ENCODE peak calls at places on chromosomes 13 and 19, in seven cellular contexts. X, U, B, N, H, D and E are unnamed samples.
A peak's percentile ranks its signal among the peaks of the same experiment; 100 is the strongest.

GRCh38 chr19:40646564-40647254 is 43.7 kb downstream of the NUMBL start:
- DNase-seq in X (no peak), U (no peak), B (no peak), N (no peak), H (no peak), D (no peak), E (no peak)

GRCh38 chr13:38693641-38694040 is 6.8 kb downstream of the FREM2 start:
- DNase-seq in X (no peak), U (no peak), B (no peak), N (no peak), H (no peak), D (no peak), E (no peak)

GRCh38 chr19:40521276-40521675 is 54.5 kb downstream of the SPTBN4 start:
- DNase-seq in X (no peak), U (no peak), B (no peak), N (peak; percentile 38), H (no peak), D (no peak), E (peak; percentile 8)

GRCh38 chr19:52640916-52641315 is 2.8 kb upstream of the ZNF83 start:
- DNase-seq in X (no peak), U (no peak), B (no peak), N (no peak), H (no peak), D (no peak), E (no peak)

GRCh38 chr13:45055198-45055901 is 65.0 kb upstream of the GTF2F2 start:
- DNase-seq in X (no peak), U (no peak), B (no peak), N (peak; percentile 38), H (peak; percentile 43), D (no peak), E (peak; percentile 12)

GRCh38 chr19:48991823-48992570 is 1.1 kb downstream of the GYS1 start:
- DNase-seq in X (no peak), U (peak; percentile 19), B (peak; percentile 58), N (peak; percentile 51), H (no peak), D (peak; percentile 81), E (no peak)

GRCh38 chr13:35771898-35772297 is 295.4 kb upstream of the MAB21L1 start:
- DNase-seq in X (no peak), U (no peak), B (no peak), N (peak; percentile 69), H (no peak), D (no peak), E (no peak)

GRCh38 chr13:113813749-113814434 is 50.0 kb downstream of the GAS6 start:
- DNase-seq in X (peak; percentile 45), U (no peak), B (no peak), N (no peak), H (no peak), D (no peak), E (no peak)

GRCh38 chr13:36549126-36549702 is 116.9 kb downstream of the CCNA1 start:
- DNase-seq in X (no peak), U (no peak), B (no peak), N (no peak), H (no peak), D (no peak), E (no peak)

GRCh38 chr13:41411536-41411935 is 45.8 kb upstream of the RGCC start:
- DNase-seq in X (no peak), U (no peak), B (no peak), N (peak; percentile 18), H (no peak), D (no peak), E (no peak)

GRCh38 chr13:111115051-111115840 is at the start of gene ARHGEF7:
- DNase-seq in X (peak; percentile 53), U (no peak), B (no peak), N (no peak), H (no peak), D (no peak), E (no peak)

GRCh38 chr13:30276178-30276577 is 31.2 kb downstream of the KATNAL1 start:
- DNase-seq in X (no peak), U (no peak), B (no peak), N (no peak), H (no peak), D (no peak), E (no peak)

GRCh38 chr13:39269411-39269810 is 231.2 kb downstream of the NHLRC3 start:
- DNase-seq in X (no peak), U (no peak), B (no peak), N (no peak), H (no peak), D (no peak), E (no peak)

GRCh38 chr19:36436531-36436930 is 18.1 kb upstream of the ZFP82 start:
- DNase-seq in X (no peak), U (no peak), B (no peak), N (no peak), H (no peak), D (no peak), E (no peak)

GRCh38 chr19:38664503-38665211 is 17.2 kb downstream of the ACTN4 start:
- DNase-seq in X (no peak), U (no peak), B (no peak), N (no peak), H (no peak), D (no peak), E (no peak)

GRCh38 chr19:40592170-40592569 is 9.0 kb upstream of the LTBP4 start:
- DNase-seq in X (no peak), U (no peak), B (no peak), N (no peak), H (no peak), D (no peak), E (no peak)

GRCh38 chr13:26017196-26017921 is 34.5 kb downstream of the SHISA2 start:
- DNase-seq in X (no peak), U (no peak), B (no peak), N (no peak), H (no peak), D (no peak), E (no peak)

GRCh38 chr19:44624840-44625354 is 11.5 kb downstream of the IGSF23 start:
- DNase-seq in X (no peak), U (no peak), B (no peak), N (no peak), H (no peak), D (no peak), E (no peak)

GRCh38 chr13:77362166-77362565 is 35.3 kb upstream of the MYCBP2 start:
- DNase-seq in X (no peak), U (no peak), B (no peak), N (no peak), H (no peak), D (no peak), E (no peak)

GRCh38 chr19:4575978-4576933 is 16.8 kb upstream of the SEMA6B start:
- DNase-seq in X (peak; percentile 86), U (no peak), B (peak; percentile 73), N (peak; percentile 46), H (peak; percentile 59), D (peak; percentile 61), E (no peak)

GRCh38 chr13:84399320-84400085 is 517.2 kb upstream of the SLITRK1 start:
- DNase-seq in X (no peak), U (no peak), B (no peak), N (no peak), H (no peak), D (no peak), E (no peak)

GRCh38 chr19:16161848-16162247 is 11.5 kb downstream of the CIB3 start:
- DNase-seq in X (no peak), U (no peak), B (no peak), N (no peak), H (no peak), D (no peak), E (no peak)

GRCh38 chr13:29594310-29594709 is 1.2 kb downstream of the SLC7A1 start:
- DNase-seq in X (no peak), U (peak; percentile 49), B (no peak), N (peak; percentile 52), H (peak; percentile 26), D (no peak), E (peak; percentile 35)

GRCh38 chr13:36981156-36981743 is 17.9 kb downstream of the ALG5 start:
- DNase-seq in X (no peak), U (no peak), B (no peak), N (peak; percentile 40), H (no peak), D (no peak), E (no peak)

GRCh38 chr13:24106429-24106828 is 54.1 kb upstream of the SPATA13 start:
- DNase-seq in X (no peak), U (no peak), B (no peak), N (no peak), H (no peak), D (no peak), E (no peak)

GRCh38 chr19:317710-318508 is 26.7 kb downstream of the MIER2 start:
- DNase-seq in X (no peak), U (no peak), B (no peak), N (no peak), H (no peak), D (peak; percentile 24), E (no peak)

GRCh38 chr13:26558074-26558805 is 757 bp downstream of the WASF3 start:
- DNase-seq in X (no peak), U (no peak), B (peak; percentile 32), N (no peak), H (no peak), D (no peak), E (no peak)

GRCh38 chr13:112931028-112931934 is 37.7 kb upstream of the MCF2L start:
- DNase-seq in X (no peak), U (no peak), B (peak; percentile 63), N (peak; percentile 38), H (no peak), D (no peak), E (no peak)

GRCh38 chr13:70747305-70747704 is 639.1 kb upstream of the KLHL1 start:
- DNase-seq in X (no peak), U (no peak), B (no peak), N (no peak), H (no peak), D (no peak), E (no peak)

GRCh38 chr13:50387124-50387581 is 371.9 kb downstream of the KCNRG start:
- DNase-seq in X (peak; percentile 77), U (no peak), B (peak; percentile 64), N (no peak), H (no peak), D (no peak), E (no peak)

GRCh38 chr13:109945206-109945960 is 159.0 kb upstream of the IRS2 start:
- DNase-seq in X (no peak), U (no peak), B (no peak), N (no peak), H (no peak), D (no peak), E (no peak)

GRCh38 chr13:110425444-110425780 is 118.3 kb downstream of the COL4A2 start:
- DNase-seq in X (no peak), U (no peak), B (no peak), N (no peak), H (no peak), D (no peak), E (no peak)

GRCh38 chr19:5575553-5575952 is 7.8 kb upstream of the TINCR start:
- DNase-seq in X (no peak), U (no peak), B (no peak), N (no peak), H (no peak), D (no peak), E (no peak)

GRCh38 chr13:26460652-26461051 is 96.8 kb upstream of the WASF3 start:
- DNase-seq in X (peak; percentile 91), U (no peak), B (no peak), N (no peak), H (no peak), D (no peak), E (no peak)

GRCh38 chr13:114298866-114299265 is 15.4 kb upstream of the CHAMP1 start:
- DNase-seq in X (no peak), U (no peak), B (no peak), N (no peak), H (no peak), D (no peak), E (no peak)